ENCODE peak calls at places on chromosomes 13 and 19, in eight cellular contexts. E is H9, I is fibroblast of lung, S is Peyer's patch, X is fibroblast of the aortic adventitia, W is breast epithelium, B is WTC11, Y is cardiac fibroblast. H is an unnamed sample.

GRCh38 chr19:19256072-19256969 is 16.8 kb downstream of the TM6SF2 start:
- DNase-seq in E (no peak), I (no peak), S (no peak), X (no peak), W (no peak), B (peak), Y (no peak), H (no peak)

GRCh38 chr19:15923702-15924101 is 10.6 kb downstream of the CYP4F11 start:
- DNase-seq in E (no peak), I (no peak), S (peak), X (no peak), W (no peak), B (no peak), Y (no peak), H (no peak)

GRCh38 chr13:31200636-31200970 is 828 bp downstream of the B3GLCT start:
- DNase-seq in E (peak), I (peak), S (peak), X (no peak), W (no peak), B (peak), Y (peak), H (no peak)

GRCh38 chr13:27765650-27766049 is 26.6 kb upstream of the GSX1 start:
- DNase-seq in E (no peak), I (no peak), S (no peak), X (no peak), W (no peak), B (no peak), Y (no peak), H (no peak)

GRCh38 chr19:35458821-35459391 is 10.8 kb downstream of the FFAR2 start:
- DNase-seq in E (no peak), I (peak), S (peak), X (no peak), W (no peak), B (no peak), Y (no peak), H (no peak)

GRCh38 chr19:8004723-8005513 is 523 bp downstream of the ELAVL1 start:
- DNase-seq in E (no peak), I (peak), S (no peak), X (peak), W (no peak), B (no peak), Y (peak), H (no peak)

GRCh38 chr13:50080856-50081105 is 65.5 kb downstream of the KCNRG start:
- DNase-seq in E (no peak), I (peak), S (no peak), X (peak), W (no peak), B (no peak), Y (peak), H (no peak)

GRCh38 chr13:30616927-30617314 is 799 bp upstream of the USPL1 start:
- DNase-seq in E (no peak), I (peak), S (peak), X (peak), W (peak), B (no peak), Y (peak), H (peak)

GRCh38 chr13:47119568-47120080 is 222.8 kb upstream of the HTR2A start:
- DNase-seq in E (no peak), I (no peak), S (no peak), X (no peak), W (no peak), B (no peak), Y (no peak), H (no peak)

GRCh38 chr13:99269627-99270252 is 11.6 kb upstream of the GPR18 start:
- DNase-seq in E (no peak), I (peak), S (peak), X (peak), W (no peak), B (no peak), Y (peak), H (no peak)

GRCh38 chr13:83297591-83298305 is 584.5 kb downstream of the SLITRK1 start:
- DNase-seq in E (no peak), I (peak), S (no peak), X (no peak), W (no peak), B (no peak), Y (no peak), H (no peak)

GRCh38 chr13:53822136-53822535 is 793.5 kb downstream of the OLFM4 start:
- DNase-seq in E (no peak), I (no peak), S (no peak), X (no peak), W (no peak), B (no peak), Y (no peak), H (no peak)

GRCh38 chr19:3987619-3988371 is 2.5 kb upstream of the EEF2 start:
- DNase-seq in E (peak), I (peak), S (peak), X (peak), W (peak), B (peak), Y (peak), H (peak)

GRCh38 chr13:40394304-40394983 is 272.0 kb downstream of the FOXO1 start:
- DNase-seq in E (no peak), I (no peak), S (no peak), X (peak), W (no peak), B (no peak), Y (peak), H (no peak)

GRCh38 chr19:35949131-35949530 is 13.0 kb downstream of the LRFN3 start:
- DNase-seq in E (no peak), I (no peak), S (no peak), X (no peak), W (no peak), B (no peak), Y (no peak), H (no peak)

GRCh38 chr19:55247621-55248099 is 11.2 kb downstream of the PPP6R1 start:
- DNase-seq in E (no peak), I (no peak), S (peak), X (peak), W (no peak), B (no peak), Y (peak), H (no peak)

GRCh38 chr19:13834308-13834790 is 39.1 kb downstream of the ZSWIM4 start:
- DNase-seq in E (peak), I (no peak), S (no peak), X (no peak), W (peak), B (no peak), Y (peak), H (no peak)

GRCh38 chr13:104869501-104869900 is 1666.0 kb downstream of the EFNB2 start:
- DNase-seq in E (no peak), I (no peak), S (no peak), X (no peak), W (no peak), B (no peak), Y (peak), H (no peak)

GRCh38 chr19:18446811-18447359 is 9.0 kb upstream of the ISYNA1 start:
- DNase-seq in E (no peak), I (no peak), S (no peak), X (no peak), W (no peak), B (no peak), Y (no peak), H (no peak)

GRCh38 chr13:94195715-94196114 is 283.8 kb downstream of the DCT start:
- DNase-seq in E (no peak), I (peak), S (no peak), X (peak), W (no peak), B (no peak), Y (peak), H (no peak)

DNA sequence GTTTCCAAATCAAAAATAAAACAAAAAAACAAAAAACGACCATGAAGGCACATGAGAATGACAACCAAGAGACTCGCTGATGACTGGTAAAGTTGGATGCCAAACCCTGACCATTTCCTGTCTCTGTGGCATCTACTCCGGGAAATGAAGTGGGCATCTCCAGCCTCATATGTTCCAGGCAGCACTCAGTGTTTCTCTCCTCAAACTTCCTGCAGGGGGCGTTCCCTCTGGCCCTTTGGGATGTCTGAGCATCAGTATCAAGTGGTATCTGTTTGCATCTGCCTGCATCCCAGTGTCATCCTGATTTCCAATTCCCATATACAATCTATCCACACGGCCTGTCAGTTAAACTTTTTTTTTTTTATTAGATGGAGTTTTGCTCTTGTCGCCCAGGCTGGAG is 9.8 kb upstream of the SIGLEC12 start:
- DNase-seq in E (no peak), I (no peak), S (no peak), X (no peak), W (no peak), B (peak), Y (peak), H (no peak)
- TF ChIP-seq CTCF in E (peak), I (peak), S (peak), X (peak), W (no peak), B (peak), Y (peak), H (no peak)

GRCh38 chr13:21677075-21677628 is 6.3 kb downstream of the FGF9 start:
- DNase-seq in E (no peak), I (no peak), S (no peak), X (no peak), W (no peak), B (no peak), Y (no peak), H (no peak)

GRCh38 chr13:21674271-21675009 is 3.6 kb downstream of the FGF9 start:
- DNase-seq in E (peak), I (no peak), S (no peak), X (no peak), W (no peak), B (peak), Y (no peak), H (no peak)

GRCh38 chr13:21673592-21674270 is 2.9 kb downstream of the FGF9 start:
- DNase-seq in E (peak), I (peak), S (peak), X (peak), W (no peak), B (peak), Y (peak), H (no peak)

GRCh38 chr13:21675095-21676007 is 4.5 kb downstream of the FGF9 start:
- DNase-seq in E (peak), I (no peak), S (peak), X (no peak), W (no peak), B (peak), Y (no peak), H (no peak)

DNA sequence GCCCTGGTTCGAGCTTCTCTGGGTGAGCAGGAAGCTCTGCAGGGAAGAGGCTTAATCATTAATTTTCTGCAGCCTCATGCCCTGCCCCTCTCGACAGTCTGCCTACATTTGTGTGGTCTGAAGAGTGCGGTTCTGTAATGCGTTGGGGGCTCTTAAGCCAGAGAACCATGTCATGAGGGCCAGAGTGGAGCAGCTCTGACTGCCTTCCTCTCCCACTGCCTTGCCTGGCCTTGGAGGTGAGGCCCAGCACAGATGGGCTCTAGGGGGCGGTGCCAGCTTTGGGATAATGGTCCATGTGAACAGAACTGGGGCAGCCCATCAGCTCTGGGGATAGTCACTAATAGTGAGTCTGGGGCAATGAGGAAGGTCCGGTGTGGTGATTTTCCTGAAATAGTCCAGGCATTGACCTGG is 5.7 kb downstream of the FGF9 start:
- DNase-seq in E (peak), I (no peak), S (peak), X (no peak), W (no peak), B (peak), Y (no peak), H (no peak)
- TF ChIP-seq CTCF in E (peak), I (peak), S (no peak), X (no peak), W (no peak), B (no peak), Y (no peak), H (no peak)

GRCh38 chr19:10870955-10871603 is at the start of gene CARM1:
- DNase-seq in E (peak), I (peak), S (peak), X (peak), W (peak), B (peak), Y (peak), H (peak)

GRCh38 chr19:10874019-10874418 is 2.7 kb downstream of the CARM1 start:
- DNase-seq in E (no peak), I (no peak), S (peak), X (no peak), W (no peak), B (no peak), Y (no peak), H (no peak)

GRCh38 chr19:10870501-10870954 is 825 bp upstream of the CARM1 start:
- DNase-seq in E (no peak), I (no peak), S (no peak), X (no peak), W (no peak), B (no peak), Y (no peak), H (no peak)

GRCh38 chr19:10872551-10873107 is 1.3 kb downstream of the CARM1 start:
- DNase-seq in E (no peak), I (no peak), S (no peak), X (peak), W (no peak), B (no peak), Y (no peak), H (no peak)

GRCh38 chr19:10871711-10872550 is 578 bp downstream of the CARM1 start:
- DNase-seq in E (no peak), I (no peak), S (peak), X (no peak), W (peak), B (peak), Y (no peak), H (no peak)
- TF ChIP-seq CTCF in E (peak), I (no peak), S (no peak), X (peak), W (peak), B (peak), Y (peak), H (no peak)

DNA sequence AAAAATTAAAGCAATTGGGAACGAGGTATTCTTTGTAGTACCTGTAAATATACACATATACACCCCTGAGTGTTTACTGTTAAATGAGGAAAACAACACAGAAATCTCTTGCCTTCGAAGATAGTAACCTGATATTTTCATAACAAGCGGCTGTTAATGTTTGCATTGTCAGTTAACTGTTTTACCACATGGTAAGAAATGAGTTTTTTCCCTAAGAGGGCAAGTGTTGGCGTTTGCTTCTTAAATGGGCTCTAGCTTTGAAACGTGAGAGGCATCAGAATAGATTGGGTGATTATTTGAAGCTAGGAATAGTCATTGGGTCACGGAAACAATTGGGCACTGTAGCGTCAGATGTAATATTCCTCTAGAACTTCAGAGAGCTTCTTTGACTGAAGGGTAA is 22.0 kb upstream of the UPF3A start:
- DNase-seq in E (no peak), I (no peak), S (no peak), X (no peak), W (no peak), B (no peak), Y (no peak), H (no peak)
- TF ChIP-seq CTCF in E (no peak), I (no peak), S (no peak), X (no peak), W (no peak), B (no peak), Y (no peak), H (no peak)

GRCh38 chr13:81771948-81772347 is 1431.0 kb upstream of the SPRY2 start:
- DNase-seq in E (no peak), I (no peak), S (no peak), X (no peak), W (no peak), B (no peak), Y (no peak), H (no peak)

GRCh38 chr13:81773263-81773662 is 1432.3 kb upstream of the SPRY2 start:
- DNase-seq in E (no peak), I (no peak), S (no peak), X (no peak), W (no peak), B (no peak), Y (no peak), H (no peak)

DNA sequence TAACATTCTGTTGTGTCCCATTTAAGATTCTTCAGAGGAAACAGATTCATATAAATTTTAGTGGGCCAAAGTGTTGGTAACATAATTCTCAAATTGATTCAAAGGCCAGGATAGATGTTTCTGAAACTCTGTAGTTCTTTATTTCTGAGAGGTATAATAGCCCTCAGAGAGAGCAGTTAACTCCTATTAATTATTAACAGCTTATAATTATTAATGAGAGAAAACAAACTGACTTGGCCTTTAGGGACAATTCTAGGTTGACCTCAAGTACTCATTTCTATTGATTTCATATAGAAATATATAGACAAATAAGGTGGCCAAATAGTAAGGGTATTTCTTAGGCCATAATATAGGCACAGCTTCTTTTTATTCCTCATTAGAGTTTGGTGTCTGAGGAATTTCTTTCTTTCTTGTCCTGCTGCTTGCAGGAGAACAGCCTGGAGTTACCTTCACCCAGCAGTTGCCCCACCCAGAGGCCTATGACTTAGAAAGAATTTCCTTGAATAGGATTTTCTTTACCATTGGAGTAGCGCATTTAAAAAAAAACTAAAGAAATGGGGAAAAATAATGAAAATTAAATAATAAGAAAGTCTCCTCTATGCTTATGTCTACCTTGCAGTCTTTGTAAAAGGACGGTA is 1430.1 kb upstream of the SPRY2 start:
- DNase-seq in E (no peak), I (no peak), S (no peak), X (no peak), W (no peak), B (no peak), Y (no peak), H (no peak)
- TF ChIP-seq CTCF in E (no peak), I (no peak), S (no peak), X (no peak), W (no peak), B (no peak), Y (no peak), H (no peak)

GRCh38 chr13:51283361-51283760 is 56.1 kb upstream of the SERPINE3 start:
- DNase-seq in E (peak), I (no peak), S (no peak), X (no peak), W (no peak), B (no peak), Y (peak), H (no peak)

GRCh38 chr13:51282322-51282721 is 57.2 kb upstream of the SERPINE3 start:
- DNase-seq in E (peak), I (no peak), S (no peak), X (no peak), W (no peak), B (no peak), Y (no peak), H (no peak)

GRCh38 chr13:51284339-51284738 is 55.2 kb upstream of the SERPINE3 start:
- DNase-seq in E (no peak), I (no peak), S (no peak), X (no peak), W (no peak), B (no peak), Y (no peak), H (no peak)

GRCh38 chr13:51287758-51288157 is 51.7 kb upstream of the SERPINE3 start:
- DNase-seq in E (no peak), I (no peak), S (no peak), X (no peak), W (no peak), B (no peak), Y (no peak), H (no peak)

GRCh38 chr13:51286135-51287002 is 53.1 kb upstream of the SERPINE3 start:
- DNase-seq in E (peak), I (peak), S (peak), X (peak), W (peak), B (peak), Y (peak), H (peak)
- TF ChIP-seq CTCF in E (peak), I (peak), S (peak), X (peak), W (peak), B (peak), Y (peak), H (peak)

GRCh38 chr13:51780099-51780498 is 23.9 kb downstream of the DHRS12 start:
- DNase-seq in E (no peak), I (no peak), S (no peak), X (no peak), W (no peak), B (no peak), Y (no peak), H (no peak)

GRCh38 chr13:51783432-51784094 is 20.4 kb downstream of the DHRS12 start:
- DNase-seq in E (no peak), I (no peak), S (no peak), X (no peak), W (no peak), B (no peak), Y (no peak), H (no peak)

GRCh38 chr13:51784097-51784496 is 19.9 kb downstream of the DHRS12 start:
- DNase-seq in E (no peak), I (no peak), S (peak), X (no peak), W (no peak), B (no peak), Y (no peak), H (no peak)

GRCh38 chr13:51782026-51782710 is 21.8 kb downstream of the DHRS12 start:
- DNase-seq in E (no peak), I (no peak), S (peak), X (no peak), W (no peak), B (no peak), Y (no peak), H (no peak)

DNA sequence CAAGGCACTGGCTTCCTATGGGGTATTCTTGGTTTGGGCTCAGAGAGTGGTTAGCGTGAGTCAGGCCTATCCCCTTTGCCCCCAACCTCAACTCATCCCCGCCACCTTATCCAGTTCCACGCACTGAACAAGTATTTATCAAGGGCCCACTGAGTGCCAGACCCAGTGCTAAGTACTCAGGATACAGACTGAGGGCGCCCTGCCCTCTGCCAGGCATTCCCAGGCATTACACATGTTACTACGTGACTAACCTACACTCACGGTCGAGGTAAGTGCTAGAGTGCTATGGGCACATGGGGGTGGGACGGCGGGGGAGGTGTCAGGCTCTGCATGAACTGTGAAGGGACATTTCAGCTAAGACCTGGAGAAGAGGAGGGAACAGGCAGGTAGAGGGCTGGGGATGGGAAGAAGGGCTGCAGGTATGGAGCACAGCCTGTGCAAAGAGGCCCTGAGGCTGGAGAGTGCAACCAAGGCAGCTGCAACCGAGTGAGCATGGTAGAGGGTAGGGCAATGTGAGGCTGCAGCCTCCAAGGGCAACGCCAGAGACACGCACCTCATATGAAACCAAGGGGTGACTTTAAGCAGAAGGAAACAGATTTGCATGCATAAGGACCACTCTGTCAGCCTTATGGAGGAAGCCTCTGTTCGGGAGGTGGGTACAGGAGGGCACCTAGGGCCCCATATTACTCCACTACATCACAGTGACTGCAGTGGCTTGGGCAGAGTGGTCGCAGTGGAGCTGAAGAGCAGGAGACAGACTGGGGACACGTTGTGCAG is 22.5 kb downstream of the DHRS12 start:
- DNase-seq in E (peak), I (no peak), S (no peak), X (no peak), W (no peak), B (peak), Y (peak), H (no peak)
- TF ChIP-seq CTCF in E (peak), I (peak), S (no peak), X (no peak), W (no peak), B (no peak), Y (peak), H (no peak)